ENCODE peak calls at places on chromosomes 12 and 14, in six cellular contexts. K is psoas muscle, T is left ventricle myocardium inferior, L is tibial artery, O is H1, E is fibroblast of lung. Y is an unnamed sample. For H3K9me3, the result is how much of the 10 kb centered on the place peaks cover.

GRCh38 chr12:46908236-46908935 is 82.6 kb upstream of the SLC38A4 start:
- DNase-seq in K (no peak), T (no peak), L (no peak), O (no peak), E (no peak), Y (no peak)

GRCh38 chr12:47901285-47902093 is 3.3 kb downstream of the VDR start:
- DNase-seq in K (no peak), T (no peak), L (no peak), O (no peak), E (no peak), Y (no peak)

GRCh38 chr12:109264095-109264942 is 44.8 kb downstream of the FOXN4 start:
- DNase-seq in K (peak), T (peak), L (no peak), O (peak), E (peak), Y (peak)

GRCh38 chr12:3365416-3366385 is 125.3 kb upstream of the PRMT8 start:
- DNase-seq in K (no peak), T (peak), L (no peak), O (peak), E (no peak), Y (no peak)

GRCh38 chr12:49264466-49264872 is 413 bp upstream of the TUBA1C start:
- DNase-seq in K (no peak), T (no peak), L (no peak), O (no peak), E (no peak), Y (no peak)

GRCh38 chr12:44812062-44812461 is 64.1 kb downstream of the NELL2 start:
- DNase-seq in K (no peak), T (no peak), L (no peak), O (no peak), E (no peak), Y (no peak)

GRCh38 chr12:91424506-91424905 is 241.9 kb upstream of the DCN start:
- DNase-seq in K (no peak), T (no peak), L (no peak), O (no peak), E (no peak), Y (no peak)

GRCh38 chr12:104060791-104061190 is 3.5 kb upstream of the HCFC2 start:
- DNase-seq in K (no peak), T (no peak), L (no peak), O (no peak), E (no peak), Y (no peak)

GRCh38 chr12:51678086-51678724 is 87.2 kb downstream of the SCN8A start:
- DNase-seq in K (no peak), T (no peak), L (no peak), O (no peak), E (peak), Y (no peak)

GRCh38 chr14:73245401-73246325 is 8.4 kb downstream of the PAPLN start:
- DNase-seq in K (peak), T (peak), L (no peak), O (no peak), E (no peak), Y (peak)

GRCh38 chr14:74140374-74140850 is 55.7 kb downstream of the LIN52 start:
- DNase-seq in K (peak), T (peak), L (no peak), O (no peak), E (peak), Y (peak)

GRCh38 chr14:104326848-104327247 is 188.5 kb downstream of the KIF26A start:
- DNase-seq in K (no peak), T (no peak), L (peak), O (peak), E (no peak), Y (no peak)

GRCh38 chr14:90574640-90575131 is 177.9 kb downstream of the CALM1 start:
- DNase-seq in K (peak), T (peak), L (no peak), O (no peak), E (no peak), Y (peak)

GRCh38 chr12:45994736-45995135 is 4.4 kb upstream of the SCAF11 start:
- DNase-seq in K (no peak), T (no peak), L (no peak), O (no peak), E (no peak), Y (no peak)

GRCh38 chr14:48748151-48748550 is 838.0 kb downstream of the RPS29 start:
- DNase-seq in K (no peak), T (no peak), L (no peak), O (no peak), E (no peak), Y (no peak)

GRCh38 chr14:48751293-48751692 is 834.9 kb downstream of the RPS29 start:
- DNase-seq in K (no peak), T (no peak), L (no peak), O (no peak), E (no peak), Y (no peak)

GRCh38 chr14:48744202-48744601 is 842.0 kb downstream of the RPS29 start:
- DNase-seq in K (no peak), T (no peak), L (no peak), O (no peak), E (no peak), Y (no peak)

GRCh38 chr14:48747683-48748082 is 838.5 kb downstream of the RPS29 start:
- DNase-seq in K (no peak), T (no peak), L (no peak), O (no peak), E (no peak), Y (no peak)
- H3K9me3 ChIP-seq in K (under half), T (under half), L (under half), O (under half), E (under half), Y (under half)

GRCh38 chr12:12645485-12645884 is 33.8 kb downstream of the CREBL2 start:
- DNase-seq in K (no peak), T (no peak), L (no peak), O (no peak), E (peak), Y (no peak)

GRCh38 chr12:12641650-12642049 is 30.0 kb downstream of the CREBL2 start:
- DNase-seq in K (no peak), T (no peak), L (no peak), O (no peak), E (no peak), Y (no peak)

GRCh38 chr12:12648284-12648683 is 36.6 kb downstream of the CREBL2 start:
- DNase-seq in K (no peak), T (no peak), L (no peak), O (no peak), E (no peak), Y (no peak)

GRCh38 chr12:12646483-12647072 is 34.9 kb downstream of the CREBL2 start:
- DNase-seq in K (no peak), T (no peak), L (no peak), O (no peak), E (no peak), Y (no peak)

DNA sequence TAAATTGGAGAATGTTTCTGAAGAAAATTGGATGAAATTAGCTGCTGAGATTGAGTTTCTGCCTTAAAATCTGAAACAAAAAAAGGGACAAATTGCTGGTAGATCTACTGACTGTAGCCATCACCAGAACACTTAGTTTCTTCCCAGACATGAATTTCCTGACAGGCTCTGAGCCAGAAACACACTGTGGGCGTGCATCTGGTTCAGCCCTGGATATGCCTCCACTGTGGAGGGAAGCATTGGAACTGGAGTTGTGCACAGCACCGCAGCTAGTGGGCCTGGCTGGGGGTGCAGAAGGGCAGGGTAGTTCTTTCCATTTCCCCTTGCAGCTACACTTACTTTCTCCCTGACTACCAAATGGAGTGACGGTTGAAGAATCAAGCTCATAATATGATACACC is 31.2 kb downstream of the CREBL2 start:
- DNase-seq in K (no peak), T (no peak), L (no peak), O (no peak), E (no peak), Y (no peak)
- H3K9me3 ChIP-seq in K (under half), T (under half), L (under half), O (under half), E (under half), Y (under half)

GRCh38 chr12:34591966-34592365 is 569.7 kb downstream of the ALG10 start:
- DNase-seq in K (no peak), T (no peak), L (no peak), O (no peak), E (no peak), Y (no peak)
- H3K9me3 ChIP-seq in K (half or more), T (half or more), L (half or more), O (half or more), E (under half), Y (half or more)

GRCh38 chr14:22143360-22143759 is 445.7 kb downstream of the DAD1 start:
- DNase-seq in K (no peak), T (no peak), L (no peak), O (no peak), E (no peak), Y (no peak)

GRCh38 chr14:22140623-22141022 is 448.4 kb downstream of the DAD1 start:
- DNase-seq in K (no peak), T (no peak), L (no peak), O (no peak), E (no peak), Y (no peak)
- H3K9me3 ChIP-seq in K (under half), T (under half), L (under half), O (under half), E (under half), Y (under half)

Y was measured in heart left ventricle.